ENCODE peak calls at places on chromosomes 5 and 9, in four cellular contexts. B is esophagus squamous epithelium; J is WTC11; O is activated T-helper 2 cell treated with anti-CD3 and anti-CD28 coated beads, Interferon-gamma antibody, Interleukin-2, Interleukin-4, amounts not matched to agents 10 μg/mL and 5 μg/mL and 100 μg/mL, durations not matched to agents 14 hours and 24 hours and 36 hours. V is an unnamed sample.

GRCh38 chr9:5364294-5364990 is 24.8 kb upstream of the RLN1 start:
- DNase-seq in B (no peak), J (no peak), O (no peak), V (no peak)

GRCh38 chr9:112366591-112366990 is 13.3 kb upstream of the HSDL2 start:
- DNase-seq in B (no peak), J (peak; percentile 54), O (no peak), V (no peak)

GRCh38 chr5:150946351-150946905 is 41.6 kb upstream of the ZNF300 start:
- DNase-seq in B (no peak), J (no peak), O (no peak), V (no peak)

GRCh38 chr5:36418172-36418979 is 116.7 kb upstream of the RANBP3L start:
- DNase-seq in B (no peak), J (no peak), O (no peak), V (no peak)

GRCh38 chr5:177450672-177451424 is 4.2 kb downstream of the PRR7 start:
- DNase-seq in B (no peak), J (no peak), O (no peak), V (no peak)

GRCh38 chr9:82991684-82992083 is 71.3 kb downstream of the RASEF start:
- DNase-seq in B (no peak), J (no peak), O (no peak), V (no peak)

GRCh38 chr9:135348076-135348787 is 131.3 kb upstream of the PPP1R26 start:
- DNase-seq in B (no peak), J (no peak), O (no peak), V (no peak)

GRCh38 chr5:130290219-130290618 is 386.0 kb downstream of the CHSY3 start:
- DNase-seq in B (no peak), J (no peak), O (no peak), V (no peak)

GRCh38 chr9:134629061-134629585 is 12.5 kb upstream of the COL5A1 start:
- DNase-seq in B (no peak), J (peak; percentile 7), O (no peak), V (peak; percentile 60)

GRCh38 chr5:37553720-37554402 is 174.7 kb downstream of the WDR70 start:
- DNase-seq in B (no peak), J (no peak), O (no peak), V (no peak)

GRCh38 chr9:37200572-37201005 is 80.2 kb downstream of the ZCCHC7 start:
- DNase-seq in B (no peak), J (no peak), O (no peak), V (no peak)

GRCh38 chr9:91541744-91542143 is 118.1 kb upstream of the NFIL3 start:
- DNase-seq in B (no peak), J (no peak), O (no peak), V (no peak)

GRCh38 chr9:90508940-90509339 is 133.7 kb downstream of the DIRAS2 start:
- DNase-seq in B (no peak), J (no peak), O (no peak), V (no peak)

V was measured in type B pancreatic cell.